ENCODE peak calls at places on chromosomes 1 and 21, in four cellular contexts. One of them, this sample, is unnamed.

GRCh38 chr1:36396359-36396758 is 1.3 kb downstream of the LSM10 start:
- DNase-seq in epithelial cell of esophagus: no peak
- DNase-seq in kidney epithelial cell: no peak
- DNase-seq in uterus: no peak
- DNase-seq in this sample: no peak

GRCh38 chr1:117930484-117930883 is 945 bp downstream of the WDR3 start:
- DNase-seq in epithelial cell of esophagus: no peak
- DNase-seq in kidney epithelial cell: no peak
- DNase-seq in uterus: no peak
- DNase-seq in this sample: no peak

GRCh38 chr1:187842406-187843165 is 1013.8 kb downstream of the PLA2G4A start:
- DNase-seq in epithelial cell of esophagus: peak; percentile 98
- DNase-seq in kidney epithelial cell: no peak
- DNase-seq in uterus: peak; percentile 13
- DNase-seq in this sample: peak; percentile 10

GRCh38 chr1:205950280-205950679 is 7.0 kb upstream of the SLC26A9 start:
- DNase-seq in epithelial cell of esophagus: peak; percentile 76
- DNase-seq in kidney epithelial cell: no peak
- DNase-seq in uterus: no peak
- DNase-seq in this sample: peak; percentile 35

GRCh38 chr1:235817101-235817725 is 49.5 kb downstream of the LYST start:
- DNase-seq in epithelial cell of esophagus: no peak
- DNase-seq in kidney epithelial cell: no peak
- DNase-seq in uterus: no peak
- DNase-seq in this sample: no peak

GRCh38 chr1:92186081-92186480 is 31.6 kb upstream of the C1orf146 start:
- DNase-seq in epithelial cell of esophagus: no peak
- DNase-seq in kidney epithelial cell: no peak
- DNase-seq in uterus: no peak
- DNase-seq in this sample: peak; percentile 33

GRCh38 chr1:17680335-17680734 is 74.8 kb upstream of the ACTL8 start:
- DNase-seq in epithelial cell of esophagus: no peak
- DNase-seq in kidney epithelial cell: no peak
- DNase-seq in uterus: no peak
- DNase-seq in this sample: no peak

GRCh38 chr1:99010679-99011078 is 6.0 kb upstream of the PLPPR5 start:
- DNase-seq in epithelial cell of esophagus: no peak
- DNase-seq in kidney epithelial cell: no peak
- DNase-seq in uterus: no peak
- DNase-seq in this sample: no peak

GRCh38 chr1:223820976-223821375 is 24.8 kb downstream of the TP53BP2 start:
- DNase-seq in epithelial cell of esophagus: no peak
- DNase-seq in kidney epithelial cell: no peak
- DNase-seq in uterus: no peak
- DNase-seq in this sample: no peak

GRCh38 chr1:243931957-243932356 is 81.9 kb upstream of the AKT3 start:
- DNase-seq in epithelial cell of esophagus: no peak
- DNase-seq in kidney epithelial cell: no peak
- DNase-seq in uterus: no peak
- DNase-seq in this sample: no peak

GRCh38 chr1:208267896-208268295 is 23.7 kb upstream of the PLXNA2 start:
- DNase-seq in epithelial cell of esophagus: no peak
- DNase-seq in kidney epithelial cell: no peak
- DNase-seq in uterus: no peak
- DNase-seq in this sample: no peak

GRCh38 chr1:224497714-224498573 is 63.3 kb upstream of the WDR26 start:
- DNase-seq in epithelial cell of esophagus: peak; percentile 92
- DNase-seq in kidney epithelial cell: peak; percentile 72
- DNase-seq in uterus: no peak
- DNase-seq in this sample: peak; percentile 77

GRCh38 chr1:66276229-66276628 is 257.7 kb upstream of the SGIP1 start:
- DNase-seq in epithelial cell of esophagus: no peak
- DNase-seq in kidney epithelial cell: no peak
- DNase-seq in uterus: no peak
- DNase-seq in this sample: no peak

GRCh38 chr1:12446593-12446992 is 171.4 kb downstream of the DHRS3 start:
- DNase-seq in epithelial cell of esophagus: no peak
- DNase-seq in kidney epithelial cell: no peak
- DNase-seq in uterus: no peak
- DNase-seq in this sample: no peak

GRCh38 chr1:12450090-12450764 is 167.8 kb downstream of the DHRS3 start:
- DNase-seq in epithelial cell of esophagus: no peak
- DNase-seq in kidney epithelial cell: no peak
- DNase-seq in uterus: no peak
- DNase-seq in this sample: no peak

GRCh38 chr1:12447301-12447700 is 170.7 kb downstream of the DHRS3 start:
- DNase-seq in epithelial cell of esophagus: no peak
- DNase-seq in kidney epithelial cell: no peak
- DNase-seq in uterus: no peak
- DNase-seq in this sample: no peak

GRCh38 chr1:12447849-12448312 is 170.1 kb downstream of the DHRS3 start:
- DNase-seq in epithelial cell of esophagus: no peak
- DNase-seq in kidney epithelial cell: peak; percentile 47
- DNase-seq in uterus: no peak
- DNase-seq in this sample: no peak

GRCh38 chr1:12448746-12449177 is 169.2 kb downstream of the DHRS3 start:
- DNase-seq in epithelial cell of esophagus: no peak
- DNase-seq in kidney epithelial cell: no peak
- DNase-seq in uterus: no peak
- DNase-seq in this sample: no peak
- H3K4me3 ChIP-seq in epithelial cell of esophagus: no peak overlapping the region
- H3K4me3 ChIP-seq in kidney epithelial cell: no peak overlapping the region
- H3K4me3 ChIP-seq in uterus: no peak overlapping the region
- H3K4me3 ChIP-seq in this sample: no peak overlapping the region

GRCh38 chr21:34544032-34544496 is 32.1 kb upstream of the KCNE1 start:
- DNase-seq in epithelial cell of esophagus: peak; percentile 86
- DNase-seq in kidney epithelial cell: no peak
- DNase-seq in uterus: peak; percentile 30
- DNase-seq in this sample: peak; percentile 87
- TF ChIP-seq CTCF in epithelial cell of esophagus: peak; percentile 55
- TF ChIP-seq CTCF in kidney epithelial cell: peak; percentile 43
- TF ChIP-seq CTCF in uterus: peak; percentile 45
- TF ChIP-seq CTCF in this sample: peak; percentile 75

GRCh38 chr1:171740987-171741871 is 636 bp downstream of the VAMP4 start:
- DNase-seq in epithelial cell of esophagus: peak; percentile 42
- DNase-seq in kidney epithelial cell: no peak
- DNase-seq in uterus: peak; percentile 44
- DNase-seq in this sample: peak; percentile 50

GRCh38 chr1:171739646-171740045 is 2.2 kb downstream of the VAMP4 start:
- DNase-seq in epithelial cell of esophagus: peak; percentile 16
- DNase-seq in kidney epithelial cell: no peak
- DNase-seq in uterus: no peak
- DNase-seq in this sample: peak; percentile 53

GRCh38 chr1:171738921-171739320 is 2.9 kb downstream of the VAMP4 start:
- DNase-seq in epithelial cell of esophagus: no peak
- DNase-seq in kidney epithelial cell: no peak
- DNase-seq in uterus: no peak
- DNase-seq in this sample: no peak

GRCh38 chr1:171741872-171742576 is at the start of gene VAMP4:
- DNase-seq in epithelial cell of esophagus: peak; percentile 87
- DNase-seq in kidney epithelial cell: no peak
- DNase-seq in uterus: peak; percentile 89
- DNase-seq in this sample: peak; percentile 77

GRCh38 chr1:171740356-171740863 is 1.5 kb downstream of the VAMP4 start:
- DNase-seq in epithelial cell of esophagus: no peak
- DNase-seq in kidney epithelial cell: no peak
- DNase-seq in uterus: no peak
- DNase-seq in this sample: no peak
- H3K4me3 ChIP-seq in epithelial cell of esophagus: peak overlapping the region; percentile 84
- H3K4me3 ChIP-seq in kidney epithelial cell: no peak overlapping the region
- H3K4me3 ChIP-seq in uterus: no peak overlapping the region
- H3K4me3 ChIP-seq in this sample: peak overlapping the region; percentile 82

DNA sequence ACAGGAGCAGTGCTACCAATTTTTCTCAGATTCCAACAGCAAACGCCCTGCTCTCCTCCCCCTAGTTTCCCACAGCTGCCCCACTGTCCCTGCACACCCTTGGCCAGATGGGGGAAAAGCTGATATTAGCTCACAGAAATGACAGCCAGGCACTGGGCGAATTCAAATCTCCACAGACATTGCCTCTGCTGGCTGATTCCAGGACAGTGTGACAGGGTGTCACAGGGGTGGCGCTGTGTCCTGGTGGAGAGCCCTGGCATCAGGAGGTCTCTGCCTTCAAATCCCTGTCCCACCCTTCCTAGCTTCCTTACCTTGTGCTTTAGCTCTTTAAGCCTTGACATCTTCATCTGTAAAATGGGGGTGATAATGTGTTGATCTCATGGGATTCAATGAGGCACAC is 10.4 kb downstream of the OLIG1 start:
- DNase-seq in epithelial cell of esophagus: no peak
- DNase-seq in kidney epithelial cell: no peak
- DNase-seq in uterus: no peak
- DNase-seq in this sample: no peak
- TF ChIP-seq CTCF in epithelial cell of esophagus: no peak
- TF ChIP-seq CTCF in kidney epithelial cell: no peak
- TF ChIP-seq CTCF in uterus: no peak
- TF ChIP-seq CTCF in this sample: no peak

DNA sequence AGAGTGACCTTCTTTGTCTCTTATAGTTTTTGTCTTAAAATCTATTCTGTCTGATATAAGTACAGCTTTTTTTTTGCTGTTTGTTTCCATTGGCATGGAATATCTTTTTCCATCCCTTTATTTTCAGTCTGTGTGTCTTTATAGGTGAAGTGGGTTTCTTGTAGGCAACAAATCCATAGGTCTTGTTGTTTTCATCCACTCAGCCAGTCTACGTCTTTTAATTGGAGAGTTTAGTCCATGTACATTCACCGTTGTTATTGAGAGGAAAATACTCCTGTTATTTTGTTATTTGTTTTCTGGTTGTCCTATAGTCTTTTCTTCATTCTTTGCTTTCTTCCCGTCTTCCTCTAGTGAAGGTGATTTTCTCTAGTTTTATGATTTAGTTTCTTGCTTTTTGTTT is 115.9 kb downstream of the IFI44 start:
- DNase-seq in epithelial cell of esophagus: no peak
- DNase-seq in kidney epithelial cell: no peak
- DNase-seq in uterus: no peak
- DNase-seq in this sample: no peak
- H3K4me3 ChIP-seq in epithelial cell of esophagus: no peak overlapping the region
- H3K4me3 ChIP-seq in kidney epithelial cell: no peak overlapping the region
- H3K4me3 ChIP-seq in uterus: no peak overlapping the region
- H3K4me3 ChIP-seq in this sample: no peak overlapping the region